ENCODE peak calls at places on chromosomes 16 and 17, in eight cellular contexts. O is fibroblast of pulmonary artery, A is heart right ventricle, B is AG04450, M is GM12864, L is esophagus squamous epithelium, Q is dorsolateral prefrontal cortex, F is upper lobe of right lung. P is an unnamed sample.

GRCh38 chr16:12257926-12258561 is 281.5 kb downstream of the SNX29 start:
- DNase-seq in O (no peak), A (no peak), B (no peak), M (no peak), L (no peak), Q (no peak), F (no peak), P (no peak)

GRCh38 chr17:19357351-19358140 is 5.0 kb downstream of the B9D1 start:
- DNase-seq in O (no peak), A (no peak), B (no peak), M (no peak), L (no peak), Q (no peak), F (no peak), P (no peak)

GRCh38 chr17:34998205-34998604 is 17.9 kb downstream of the LIG3 start:
- DNase-seq in O (peak; percentile 79), A (peak; percentile 59), B (peak; percentile 51), M (peak; percentile 10), L (peak; percentile 5), Q (peak; percentile 69), F (peak; percentile 77), P (peak; percentile 69)

GRCh38 chr17:30253316-30253715 is 17.8 kb upstream of the SLC6A4 start:
- DNase-seq in O (no peak), A (no peak), B (no peak), M (no peak), L (no peak), Q (no peak), F (no peak), P (no peak)

GRCh38 chr16:70553645-70554044 is 30.0 kb downstream of the SF3B3 start:
- DNase-seq in O (peak; percentile 79), A (no peak), B (peak; percentile 85), M (no peak), L (no peak), Q (no peak), F (no peak), P (peak; percentile 98)

GRCh38 chr17:77783991-77784820 is 174.3 kb upstream of the TNRC6C start:
- DNase-seq in O (no peak), A (no peak), B (no peak), M (no peak), L (no peak), Q (no peak), F (no peak), P (no peak)

GRCh38 chr16:74107795-74108610 is 188.6 kb upstream of the PSMD7 start:
- DNase-seq in O (peak; percentile 7), A (peak; percentile 13), B (no peak), M (no peak), L (no peak), Q (no peak), F (no peak), P (peak; percentile 20)

GRCh38 chr16:51399908-51400670 is 249.0 kb upstream of the SALL1 start:
- DNase-seq in O (peak; percentile 57), A (no peak), B (no peak), M (no peak), L (no peak), Q (no peak), F (no peak), P (no peak)

GRCh38 chr16:19085679-19086200 is 18.3 kb downstream of the COQ7 start:
- DNase-seq in O (peak; percentile 33), A (no peak), B (no peak), M (no peak), L (no peak), Q (no peak), F (no peak), P (peak; percentile 89)

GRCh38 chr17:61492759-61493526 is 40.7 kb downstream of the TBX4 start:
- DNase-seq in O (peak; percentile 18), A (no peak), B (no peak), M (no peak), L (no peak), Q (no peak), F (no peak), P (peak; percentile 55)

GRCh38 chr17:75069783-75070182 is 18.0 kb upstream of the SLC16A5 start:
- DNase-seq in O (no peak), A (no peak), B (no peak), M (no peak), L (no peak), Q (no peak), F (no peak), P (no peak)

GRCh38 chr16:28951410-28951943 is 740 bp downstream of the NFATC2IP start:
- DNase-seq in O (no peak), A (no peak), B (no peak), M (no peak), L (no peak), Q (no peak), F (no peak), P (peak; percentile 10)

GRCh38 chr16:75320435-75320834 is 69.0 kb upstream of the BCAR1 start:
- DNase-seq in O (no peak), A (peak; percentile 21), B (no peak), M (no peak), L (no peak), Q (peak; percentile 79), F (no peak), P (no peak)

GRCh38 chr17:68302666-68303065 is 11.4 kb downstream of the ARSG start:
- DNase-seq in O (no peak), A (no peak), B (no peak), M (no peak), L (no peak), Q (no peak), F (no peak), P (no peak)

GRCh38 chr17:56451629-56452028 is 141.9 kb upstream of the NOG start:
- DNase-seq in O (no peak), A (no peak), B (no peak), M (no peak), L (no peak), Q (no peak), F (no peak), P (no peak)

GRCh38 chr17:49223517-49224197 is 6.9 kb downstream of the PHOSPHO1 start:
- DNase-seq in O (peak; percentile 22), A (peak; percentile 57), B (no peak), M (no peak), L (no peak), Q (peak; percentile 48), F (peak; percentile 77), P (no peak)
- H3K4me3 ChIP-seq in O (no peak overlapping the region), A (peak overlapping the region; percentile 37), B (no peak overlapping the region), M (peak overlapping the region; percentile 6), L (peak overlapping the region; percentile 3), Q (peak overlapping the region; percentile 34), F (no peak overlapping the region), P (no peak overlapping the region)

GRCh38 chr16:66156538-66156937 is 210.0 kb upstream of the CDH5 start:
- DNase-seq in O (no peak), A (no peak), B (no peak), M (no peak), L (no peak), Q (no peak), F (no peak), P (no peak)

GRCh38 chr16:66155933-66156332 is 210.6 kb upstream of the CDH5 start:
- DNase-seq in O (no peak), A (no peak), B (no peak), M (peak; percentile 31), L (no peak), Q (no peak), F (no peak), P (no peak)

GRCh38 chr16:66164581-66164980 is 201.9 kb upstream of the CDH5 start:
- DNase-seq in O (no peak), A (no peak), B (no peak), M (no peak), L (no peak), Q (no peak), F (no peak), P (no peak)

GRCh38 chr16:66161942-66162341 is 204.5 kb upstream of the CDH5 start:
- DNase-seq in O (no peak), A (no peak), B (no peak), M (no peak), L (no peak), Q (no peak), F (no peak), P (no peak)

GRCh38 chr16:66159987-66160386 is 206.5 kb upstream of the CDH5 start:
- DNase-seq in O (peak; percentile 24), A (no peak), B (no peak), M (no peak), L (no peak), Q (no peak), F (no peak), P (peak; percentile 24)
- TF ChIP-seq CTCF in O (no peak), A (no peak), B (peak; percentile 18), M (no peak), L (no peak), Q (no peak), F (no peak), P (peak; percentile 22)

GRCh38 chr16:88497561-88498420 is 44.7 kb downstream of the ZFPM1 start:
- DNase-seq in O (peak; percentile 39), A (peak; percentile 19), B (no peak), M (no peak), L (no peak), Q (no peak), F (no peak), P (peak; percentile 70)

GRCh38 chr16:88499314-88499713 is 46.2 kb downstream of the ZFPM1 start:
- DNase-seq in O (no peak), A (no peak), B (no peak), M (no peak), L (no peak), Q (no peak), F (no peak), P (no peak)

GRCh38 chr16:88498576-88499208 is 45.6 kb downstream of the ZFPM1 start:
- DNase-seq in O (no peak), A (no peak), B (no peak), M (no peak), L (no peak), Q (no peak), F (no peak), P (no peak)

GRCh38 chr16:88500255-88500661 is 47.2 kb downstream of the ZFPM1 start:
- DNase-seq in O (no peak), A (peak; percentile 32), B (no peak), M (no peak), L (no peak), Q (no peak), F (no peak), P (no peak)

GRCh38 chr16:88499836-88500251 is 46.8 kb downstream of the ZFPM1 start:
- DNase-seq in O (no peak), A (no peak), B (no peak), M (no peak), L (no peak), Q (no peak), F (no peak), P (no peak)
- H3K4me3 ChIP-seq in O (no peak overlapping the region), A (peak overlapping the region; percentile 2), B (no peak overlapping the region), M (no peak overlapping the region), L (no peak overlapping the region), Q (no peak overlapping the region), F (no peak overlapping the region), P (no peak overlapping the region)

GRCh38 chr17:40418428-40418706 is 671 bp upstream of the TOP2A start:
- DNase-seq in O (no peak), A (peak; percentile 28), B (no peak), M (no peak), L (no peak), Q (no peak), F (no peak), P (no peak)

GRCh38 chr17:40416671-40417070 is 1.0 kb downstream of the TOP2A start:
- DNase-seq in O (no peak), A (no peak), B (no peak), M (no peak), L (no peak), Q (no peak), F (no peak), P (no peak)

GRCh38 chr17:40415390-40415789 is 2.3 kb downstream of the TOP2A start:
- DNase-seq in O (peak; percentile 70), A (no peak), B (peak; percentile 8), M (no peak), L (no peak), Q (no peak), F (no peak), P (peak; percentile 70)

GRCh38 chr17:40417609-40418427 is at the start of gene TOP2A:
- DNase-seq in O (peak; percentile 100), A (peak; percentile 100), B (peak; percentile 100), M (peak; percentile 99), L (peak; percentile 93), Q (peak; percentile 97), F (peak; percentile 90), P (peak; percentile 100)

GRCh38 chr17:40417258-40417608 is 463 bp downstream of the TOP2A start:
- DNase-seq in O (no peak), A (no peak), B (no peak), M (no peak), L (no peak), Q (no peak), F (no peak), P (peak; percentile 23)
- TF ChIP-seq CTCF in O (no peak), A (no peak), B (no peak), M (no peak), L (no peak), Q (no peak), F (no peak), P (no peak)